ENCODE peak calls at places on chromosomes 4 and X, in seven cellular contexts. One of them, this sample, is unnamed.

GRCh38 chrX:17520206-17520605 is 145.2 kb downstream of the NHS start:
- DNase-seq in stomach: no peak
- DNase-seq in HCT116: no peak
- DNase-seq in K562: no peak
- DNase-seq in tibial nerve: no peak
- DNase-seq in body of pancreas: no peak
- DNase-seq in IMR-90: no peak
- DNase-seq in this sample: no peak

GRCh38 chr4:6419452-6420028 is 52.9 kb downstream of the PPP2R2C start:
- DNase-seq in stomach: no peak
- DNase-seq in HCT116: no peak
- DNase-seq in K562: no peak
- DNase-seq in tibial nerve: no peak
- DNase-seq in body of pancreas: no peak
- DNase-seq in IMR-90: peak
- DNase-seq in this sample: no peak

GRCh38 chr4:135177323-135177722 is 975.7 kb upstream of the PABPC4L start:
- DNase-seq in stomach: no peak
- DNase-seq in HCT116: no peak
- DNase-seq in K562: no peak
- DNase-seq in tibial nerve: no peak
- DNase-seq in body of pancreas: no peak
- DNase-seq in IMR-90: peak
- DNase-seq in this sample: no peak

GRCh38 chrX:49231333-49232000 is 1.7 kb downstream of the CACNA1F start:
- DNase-seq in stomach: no peak
- DNase-seq in HCT116: no peak
- DNase-seq in K562: no peak
- DNase-seq in tibial nerve: no peak
- DNase-seq in body of pancreas: no peak
- DNase-seq in IMR-90: no peak
- DNase-seq in this sample: no peak

GRCh38 chrX:46903458-46904242 is 8.6 kb upstream of the JADE3 start:
- DNase-seq in stomach: peak
- DNase-seq in HCT116: peak
- DNase-seq in K562: peak
- DNase-seq in tibial nerve: peak
- DNase-seq in body of pancreas: peak
- DNase-seq in IMR-90: peak
- DNase-seq in this sample: peak

GRCh38 chr4:147943159-147943638 is 211.3 kb downstream of the ARHGAP10 start:
- DNase-seq in stomach: no peak
- DNase-seq in HCT116: no peak
- DNase-seq in K562: no peak
- DNase-seq in tibial nerve: no peak
- DNase-seq in body of pancreas: no peak
- DNase-seq in IMR-90: no peak
- DNase-seq in this sample: no peak

GRCh38 chr4:80471701-80472100 is 136.2 kb downstream of the CFAP299 start:
- DNase-seq in stomach: peak
- DNase-seq in HCT116: no peak
- DNase-seq in K562: no peak
- DNase-seq in tibial nerve: no peak
- DNase-seq in body of pancreas: peak
- DNase-seq in IMR-90: peak
- DNase-seq in this sample: peak

GRCh38 chr4:55756208-55756607 is 63.4 kb upstream of the EXOC1L start:
- DNase-seq in stomach: no peak
- DNase-seq in HCT116: no peak
- DNase-seq in K562: no peak
- DNase-seq in tibial nerve: no peak
- DNase-seq in body of pancreas: no peak
- DNase-seq in IMR-90: no peak
- DNase-seq in this sample: no peak

GRCh38 chrX:11558972-11559371 is 106.7 kb downstream of the ARHGAP6 start:
- DNase-seq in stomach: peak
- DNase-seq in HCT116: peak
- DNase-seq in K562: peak
- DNase-seq in tibial nerve: no peak
- DNase-seq in body of pancreas: peak
- DNase-seq in IMR-90: no peak
- DNase-seq in this sample: no peak

GRCh38 chrX:129686422-129686948 is 31.7 kb upstream of the APLN start:
- DNase-seq in stomach: no peak
- DNase-seq in HCT116: no peak
- DNase-seq in K562: no peak
- DNase-seq in tibial nerve: no peak
- DNase-seq in body of pancreas: no peak
- DNase-seq in IMR-90: peak
- DNase-seq in this sample: no peak

GRCh38 chrX:134484039-134484438 is 24.1 kb downstream of the HPRT1 start:
- DNase-seq in stomach: no peak
- DNase-seq in HCT116: peak
- DNase-seq in K562: peak
- DNase-seq in tibial nerve: no peak
- DNase-seq in body of pancreas: no peak
- DNase-seq in IMR-90: peak
- DNase-seq in this sample: no peak

GRCh38 chr4:112516401-112517066 is 554 bp upstream of the NEUROG2 start:
- DNase-seq in stomach: no peak
- DNase-seq in HCT116: no peak
- DNase-seq in K562: peak
- DNase-seq in tibial nerve: no peak
- DNase-seq in body of pancreas: peak
- DNase-seq in IMR-90: no peak
- DNase-seq in this sample: no peak

GRCh38 chr4:169658196-169658595 is 37.8 kb downstream of the CLCN3 start:
- DNase-seq in stomach: no peak
- DNase-seq in HCT116: no peak
- DNase-seq in K562: no peak
- DNase-seq in tibial nerve: no peak
- DNase-seq in body of pancreas: no peak
- DNase-seq in IMR-90: no peak
- DNase-seq in this sample: no peak

DNA sequence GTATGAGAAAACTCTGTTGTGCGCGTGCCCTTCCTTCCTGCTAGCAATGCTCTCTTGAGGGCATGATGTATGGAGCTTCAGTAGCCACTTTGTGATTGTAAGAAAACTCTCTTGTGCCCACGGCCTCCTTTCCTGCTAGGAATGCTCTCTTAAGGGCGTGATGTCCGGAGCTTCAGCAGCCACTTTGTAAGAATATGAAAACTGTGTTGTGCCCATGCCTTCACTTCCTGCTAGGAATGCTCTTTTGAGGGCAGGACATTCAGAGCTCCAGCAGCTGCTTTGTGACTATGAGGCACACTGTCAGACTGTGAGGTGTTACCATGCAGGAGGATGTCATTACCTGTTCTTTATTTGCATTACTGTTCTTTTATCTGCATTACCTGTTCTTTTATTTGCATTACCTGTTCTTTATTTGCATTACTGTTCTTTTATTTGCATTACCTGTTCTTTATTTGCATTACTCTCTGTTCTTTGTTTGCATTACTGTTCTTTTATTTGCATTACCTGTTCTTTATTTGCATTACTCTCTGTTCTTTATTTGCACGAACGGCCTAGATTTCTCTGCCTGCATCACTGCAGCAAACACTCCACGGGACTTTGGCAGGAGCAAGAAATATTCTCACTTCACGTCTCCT is 166.7 kb downstream of the CRLF2 start:
- DNase-seq in stomach: no peak
- DNase-seq in HCT116: no peak
- DNase-seq in K562: no peak
- DNase-seq in tibial nerve: no peak
- DNase-seq in body of pancreas: no peak
- DNase-seq in IMR-90: no peak
- DNase-seq in this sample: no peak
- TF ChIP-seq POLR2A in stomach: no peak
- TF ChIP-seq POLR2A in HCT116: no peak
- TF ChIP-seq POLR2A in K562: no peak
- TF ChIP-seq POLR2A in tibial nerve: no peak
- TF ChIP-seq POLR2A in body of pancreas: no peak
- TF ChIP-seq POLR2A in IMR-90: no peak
- TF ChIP-seq POLR2A in this sample: no peak

GRCh38 chrX:132022863-132023116 is 312 bp upstream of the STK26 start:
- DNase-seq in stomach: no peak
- DNase-seq in HCT116: no peak
- DNase-seq in K562: no peak
- DNase-seq in tibial nerve: no peak
- DNase-seq in body of pancreas: no peak
- DNase-seq in IMR-90: no peak
- DNase-seq in this sample: no peak

GRCh38 chrX:132022115-132022862 is 813 bp upstream of the STK26 start:
- DNase-seq in stomach: no peak
- DNase-seq in HCT116: no peak
- DNase-seq in K562: peak
- DNase-seq in tibial nerve: no peak
- DNase-seq in body of pancreas: no peak
- DNase-seq in IMR-90: no peak
- DNase-seq in this sample: no peak

GRCh38 chrX:132023117-132023895 is at the start of gene STK26:
- DNase-seq in stomach: peak
- DNase-seq in HCT116: peak
- DNase-seq in K562: peak
- DNase-seq in tibial nerve: peak
- DNase-seq in body of pancreas: peak
- DNase-seq in IMR-90: no peak
- DNase-seq in this sample: peak

GRCh38 chrX:132025085-132025484 is 2.0 kb downstream of the STK26 start:
- DNase-seq in stomach: no peak
- DNase-seq in HCT116: no peak
- DNase-seq in K562: no peak
- DNase-seq in tibial nerve: no peak
- DNase-seq in body of pancreas: no peak
- DNase-seq in IMR-90: no peak
- DNase-seq in this sample: no peak

DNA sequence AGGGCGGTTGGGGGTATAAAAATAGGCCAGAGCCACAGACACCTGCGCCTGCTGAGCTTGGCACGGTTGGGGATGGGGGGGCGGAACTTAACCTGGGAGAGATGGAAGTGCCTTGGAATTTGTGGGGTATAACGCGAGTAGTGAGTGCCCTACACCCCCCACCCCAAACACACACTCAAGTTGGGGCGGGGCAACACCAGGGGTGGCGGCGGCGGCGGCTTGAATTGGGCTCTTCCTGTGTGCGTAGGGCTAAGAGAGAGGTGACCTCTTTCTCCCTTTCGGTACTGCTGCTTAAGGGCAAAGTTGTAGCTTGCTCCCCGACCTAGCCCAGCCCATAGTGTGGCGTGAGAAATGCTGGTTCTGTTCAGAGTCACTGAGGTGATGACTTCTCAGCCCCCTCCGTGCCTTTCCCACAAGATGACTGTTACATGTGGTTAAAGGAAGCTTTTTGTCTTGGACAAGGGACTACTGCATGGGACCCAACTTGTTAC is 839 bp downstream of the STK26 start:
- DNase-seq in stomach: no peak
- DNase-seq in HCT116: no peak
- DNase-seq in K562: peak
- DNase-seq in tibial nerve: no peak
- DNase-seq in body of pancreas: no peak
- DNase-seq in IMR-90: no peak
- DNase-seq in this sample: peak
- TF ChIP-seq POLR2A in stomach: no peak
- TF ChIP-seq POLR2A in HCT116: no peak
- TF ChIP-seq POLR2A in K562: no peak
- TF ChIP-seq POLR2A in tibial nerve: no peak
- TF ChIP-seq POLR2A in body of pancreas: no peak
- TF ChIP-seq POLR2A in IMR-90: no peak
- TF ChIP-seq POLR2A in this sample: no peak

GRCh38 chr4:184895012-184895795 is 69.4 kb upstream of the ACSL1 start:
- DNase-seq in stomach: no peak
- DNase-seq in HCT116: no peak
- DNase-seq in K562: no peak
- DNase-seq in tibial nerve: no peak
- DNase-seq in body of pancreas: no peak
- DNase-seq in IMR-90: no peak
- DNase-seq in this sample: no peak

GRCh38 chr4:184899261-184900134 is 73.7 kb upstream of the ACSL1 start:
- DNase-seq in stomach: peak
- DNase-seq in HCT116: no peak
- DNase-seq in K562: no peak
- DNase-seq in tibial nerve: no peak
- DNase-seq in body of pancreas: peak
- DNase-seq in IMR-90: peak
- DNase-seq in this sample: peak

GRCh38 chr4:184898793-184899192 is 73.0 kb upstream of the ACSL1 start:
- DNase-seq in stomach: no peak
- DNase-seq in HCT116: no peak
- DNase-seq in K562: no peak
- DNase-seq in tibial nerve: no peak
- DNase-seq in body of pancreas: no peak
- DNase-seq in IMR-90: no peak
- DNase-seq in this sample: no peak

GRCh38 chr4:184897807-184898388 is 72.1 kb upstream of the ACSL1 start:
- DNase-seq in stomach: no peak
- DNase-seq in HCT116: no peak
- DNase-seq in K562: no peak
- DNase-seq in tibial nerve: no peak
- DNase-seq in body of pancreas: no peak
- DNase-seq in IMR-90: no peak
- DNase-seq in this sample: no peak

DNA sequence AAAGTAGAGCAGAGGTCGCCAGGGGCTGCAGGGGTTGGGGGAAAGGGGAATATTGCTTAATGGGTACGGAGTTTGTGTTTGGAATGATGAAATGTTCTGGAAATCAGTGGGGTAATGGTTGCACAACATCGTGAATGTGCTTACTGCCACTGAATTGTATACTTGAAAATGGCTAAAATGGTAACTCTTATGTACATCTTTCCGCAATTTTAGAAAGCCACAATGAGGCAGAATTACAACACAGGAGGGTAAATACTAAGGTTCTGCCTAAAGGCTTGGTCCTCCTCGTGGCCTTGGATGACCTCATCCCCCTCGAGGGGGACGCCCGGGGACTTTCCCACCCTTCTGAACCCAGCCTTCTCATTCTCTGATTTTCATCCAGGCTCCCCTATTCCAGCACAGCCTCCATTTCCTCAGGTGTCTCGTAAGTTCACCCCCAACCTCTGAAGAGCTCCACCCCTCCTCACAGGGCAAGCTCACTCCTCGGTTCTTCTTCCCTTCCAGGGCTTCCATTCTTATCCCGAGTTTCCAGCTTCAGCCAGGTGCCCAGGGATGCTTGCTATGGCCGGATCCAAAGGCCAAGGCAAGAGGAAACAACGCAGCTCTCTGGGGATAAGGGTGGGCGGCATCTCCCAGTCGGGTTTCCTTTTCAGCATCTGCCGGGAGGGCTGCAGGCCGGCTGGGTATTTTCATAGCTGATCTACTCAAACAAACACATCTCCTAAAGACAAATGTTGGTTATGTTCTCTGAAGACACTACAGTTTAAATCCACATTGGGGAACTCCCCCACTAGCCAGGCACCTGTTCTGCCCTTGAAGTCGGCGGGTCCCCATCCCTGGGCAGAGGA is 71.3 kb upstream of the ACSL1 start:
- DNase-seq in stomach: no peak
- DNase-seq in HCT116: no peak
- DNase-seq in K562: no peak
- DNase-seq in tibial nerve: no peak
- DNase-seq in body of pancreas: no peak
- DNase-seq in IMR-90: no peak
- DNase-seq in this sample: no peak
- TF ChIP-seq POLR2A in stomach: no peak
- TF ChIP-seq POLR2A in HCT116: no peak
- TF ChIP-seq POLR2A in K562: no peak
- TF ChIP-seq POLR2A in tibial nerve: no peak
- TF ChIP-seq POLR2A in body of pancreas: no peak
- TF ChIP-seq POLR2A in IMR-90: no peak
- TF ChIP-seq POLR2A in this sample: no peak

GRCh38 chrX:45186643-45187026 is 14.0 kb downstream of the DIPK2B start:
- DNase-seq in stomach: no peak
- DNase-seq in HCT116: no peak
- DNase-seq in K562: no peak
- DNase-seq in tibial nerve: no peak
- DNase-seq in body of pancreas: no peak
- DNase-seq in IMR-90: no peak
- DNase-seq in this sample: no peak
- TF ChIP-seq POLR2A in stomach: no peak
- TF ChIP-seq POLR2A in HCT116: no peak
- TF ChIP-seq POLR2A in K562: no peak
- TF ChIP-seq POLR2A in tibial nerve: no peak
- TF ChIP-seq POLR2A in body of pancreas: no peak
- TF ChIP-seq POLR2A in IMR-90: no peak
- TF ChIP-seq POLR2A in this sample: no peak

This sample was measured in H54.